ENCODE peak calls at places on chromosome 16, in six cellular contexts. V is activated T-helper 1 cell treated with anti-CD3 and anti-CD28 coated beads, Interleukin-2, amount 50 U/mL, for 16 hours; Z is HT1080; X is GM04504; Q is heart left ventricle; B is T follicular helper cell. J is an unnamed sample.

GRCh38 chr16:65120811-65121721 is 797 bp downstream of the CDH11 start:
- DNase-seq in V (no peak), X (no peak), B (no peak), Q (peak; percentile 32), Z (no peak), J (no peak)

GRCh38 chr16:46727184-46727583 is 21.0 kb downstream of the MYLK3 start:
- DNase-seq in X (no peak), Z (no peak), Q (no peak), B (no peak), V (no peak), J (no peak)

GRCh38 chr16:69328854-69329316 is 1.5 kb downstream of the PDF start:
- DNase-seq in Q (no peak), B (no peak), V (no peak), Z (peak; percentile 73), X (no peak), J (no peak)

GRCh38 chr16:69939821-69940585 is 11.1 kb upstream of the CLEC18A start:
- DNase-seq in V (no peak), Q (peak; percentile 16), Z (no peak), B (no peak), X (no peak), J (no peak)

GRCh38 chr16:74896389-74897370 is 88.2 kb downstream of the WDR59 start:
- DNase-seq in V (no peak), Q (no peak), X (peak; percentile 39), Z (peak; percentile 77), B (no peak), J (no peak)

GRCh38 chr16:3951861-3952332 is 71.4 kb upstream of the CREBBP start:
- DNase-seq in Z (no peak), B (no peak), V (no peak), Q (no peak), X (no peak), J (no peak)

GRCh38 chr16:12763517-12763916 is 40.2 kb downstream of the CPPED1 start:
- DNase-seq in V (no peak), B (no peak), Z (no peak), X (no peak), Q (no peak), J (no peak)

GRCh38 chr16:2243781-2244180 is 7.5 kb downstream of the DNASE1L2 start:
- DNase-seq in Z (no peak), V (no peak), X (no peak), B (no peak), Q (no peak), J (no peak)

GRCh38 chr16:72199938-72200337 is 28.0 kb upstream of the PMFBP1 start:
- DNase-seq in V (no peak), B (no peak), Z (no peak), X (no peak), Q (no peak), J (no peak)

GRCh38 chr16:15643453-15644305 is 725 bp upstream of the MARF1 start:
- DNase-seq in Z (peak; percentile 73), V (no peak), Q (peak; percentile 36), B (no peak), X (no peak), J (no peak)

GRCh38 chr16:11852092-11852809 is 909 bp upstream of the RSL1D1 start:
- DNase-seq in Z (peak; percentile 26), Q (peak; percentile 20), V (no peak), B (no peak), X (no peak), J (no peak)

GRCh38 chr16:47734987-47735594 is 274.0 kb downstream of the PHKB start:
- DNase-seq in B (no peak), Z (no peak), Q (no peak), V (no peak), X (no peak), J (no peak)

GRCh38 chr16:50025544-50025931 is 513 bp downstream of the CNEP1R1 start:
- DNase-seq in Z (peak; percentile 15), V (no peak), Q (no peak), X (no peak), B (no peak), J (no peak)

GRCh38 chr16:10644092-10644491 is 50.6 kb downstream of the TEKT5 start:
- DNase-seq in X (no peak), B (no peak), V (no peak), Q (no peak), Z (no peak), J (no peak)

GRCh38 chr16:50263060-50263909 is 3.1 kb upstream of the ADCY7 start:
- DNase-seq in Q (no peak), B (no peak), V (no peak), X (no peak), Z (no peak), J (no peak)

GRCh38 chr16:79672524-79672923 is 72.0 kb upstream of the MAF start:
- DNase-seq in Q (no peak), B (no peak), V (no peak), Z (no peak), X (no peak), J (no peak)

GRCh38 chr16:4309102-4309832 is 6.6 kb upstream of the GLIS2 start:
- DNase-seq in V (no peak), X (no peak), Q (no peak), B (no peak), Z (no peak), J (no peak)

GRCh38 chr16:25014500-25015147 is 545 bp downstream of the ARHGAP17 start:
- DNase-seq in Z (peak; percentile 42), X (no peak), B (no peak), V (no peak), Q (peak; percentile 57), J (no peak)

GRCh38 chr16:49539758-49540157 is 166.2 kb downstream of the C16orf78 start:
- DNase-seq in B (no peak), V (no peak), Q (no peak), X (no peak), Z (no peak), J (no peak)

GRCh38 chr16:21526923-21527807 is 72.2 kb upstream of the METTL9 start:
- DNase-seq in X (no peak), B (no peak), Q (no peak), V (no peak), Z (no peak), J (no peak)

GRCh38 chr16:85935957-85936760 is 37.2 kb downstream of the IRF8 start:
- DNase-seq in B (peak; percentile 21), V (peak; percentile 36), Z (peak; percentile 32), X (no peak), Q (no peak), J (no peak)

GRCh38 chr16:28207425-28207824 is 4.3 kb downstream of the XPO6 start:
- DNase-seq in Z (no peak), Q (no peak), B (no peak), X (no peak), V (no peak), J (no peak)